ENCODE peak calls at places on chromosome 6, in ten cellular contexts. P is GM23338, N is HCT116, B is HepG2, T is sigmoid colon, R is breast epithelium, V is SK-N-SH, Z is prostate gland, G is suprapubic skin, F is stomach. Q is an unnamed sample.

GRCh38 chr6:73722318-73723060 is 26.5 kb downstream of the CD109 start:
- DNase-seq in P (no peak), N (no peak), B (no peak), T (no peak), R (no peak), V (no peak), Z (no peak), G (no peak), F (no peak), Q (no peak)

GRCh38 chr6:111113731-111114438 is 26.6 kb downstream of the SLC16A10 start:
- DNase-seq in P (peak), N (no peak), B (no peak), T (peak), R (no peak), V (peak), Z (no peak), G (peak), F (peak), Q (no peak)

GRCh38 chr6:53499094-53499493 is 45.8 kb downstream of the GCLC start:
- DNase-seq in P (no peak), N (no peak), B (no peak), T (no peak), R (no peak), V (no peak), Z (no peak), G (no peak), F (no peak), Q (no peak)

GRCh38 chr6:87182940-87183339 is 27.6 kb downstream of the ZNF292 start:
- DNase-seq in P (no peak), N (no peak), B (no peak), T (no peak), R (no peak), V (no peak), Z (no peak), G (no peak), F (no peak), Q (no peak)

GRCh38 chr6:145673504-145673903 is 61.8 kb downstream of the EPM2A start:
- DNase-seq in P (no peak), N (no peak), B (peak), T (peak), R (no peak), V (no peak), Z (no peak), G (no peak), F (no peak), Q (no peak)

GRCh38 chr6:38207371-38207770 is 387.8 kb downstream of the ZFAND3 start:
- DNase-seq in P (no peak), N (no peak), B (no peak), T (no peak), R (no peak), V (no peak), Z (no peak), G (no peak), F (no peak), Q (no peak)

GRCh38 chr6:11275598-11275997 is 43.1 kb upstream of the NEDD9 start:
- DNase-seq in P (no peak), N (no peak), B (peak), T (no peak), R (no peak), V (no peak), Z (no peak), G (no peak), F (no peak), Q (no peak)

GRCh38 chr6:63347599-63347998 is 27.8 kb upstream of the LGSN start:
- DNase-seq in P (no peak), N (peak), B (peak), T (no peak), R (no peak), V (no peak), Z (no peak), G (no peak), F (no peak), Q (no peak)

GRCh38 chr6:156963712-156964700 is 186.8 kb downstream of the ARID1B start:
- DNase-seq in P (no peak), N (no peak), B (peak), T (no peak), R (no peak), V (no peak), Z (no peak), G (no peak), F (no peak), Q (no peak)

GRCh38 chr6:42915737-42916136 is at the start of gene PTCRA:
- DNase-seq in P (no peak), N (no peak), B (no peak), T (no peak), R (no peak), V (no peak), Z (no peak), G (no peak), F (no peak), Q (no peak)

GRCh38 chr6:107815846-107816245 is 8.3 kb downstream of the SCML4 start:
- DNase-seq in P (no peak), N (no peak), B (no peak), T (no peak), R (no peak), V (no peak), Z (no peak), G (no peak), F (no peak), Q (no peak)

GRCh38 chr6:2817778-2818443 is 23.8 kb downstream of the SERPINB1 start:
- DNase-seq in P (no peak), N (no peak), B (no peak), T (no peak), R (no peak), V (no peak), Z (no peak), G (no peak), F (no peak), Q (no peak)

GRCh38 chr6:134161036-134161435 is 108.6 kb upstream of the SLC2A12 start:
- DNase-seq in P (peak), N (no peak), B (no peak), T (no peak), R (no peak), V (no peak), Z (no peak), G (no peak), F (no peak), Q (no peak)

GRCh38 chr6:132218063-132218696 is 183.1 kb downstream of the MOXD1 start:
- DNase-seq in P (peak), N (peak), B (peak), T (no peak), R (no peak), V (peak), Z (no peak), G (no peak), F (no peak), Q (no peak)

GRCh38 chr6:20186981-20187380 is 25.3 kb downstream of the MBOAT1 start:
- DNase-seq in P (no peak), N (no peak), B (no peak), T (no peak), R (no peak), V (no peak), Z (no peak), G (no peak), F (no peak), Q (no peak)

GRCh38 chr6:134437376-134437775 is 119.5 kb upstream of the SGK1 start:
- DNase-seq in P (no peak), N (no peak), B (no peak), T (no peak), R (no peak), V (no peak), Z (no peak), G (no peak), F (no peak), Q (peak)

GRCh38 chr6:149032318-149032598 is 285.3 kb upstream of the TAB2 start:
- DNase-seq in P (no peak), N (no peak), B (no peak), T (no peak), R (no peak), V (no peak), Z (no peak), G (no peak), F (no peak), Q (no peak)

GRCh38 chr6:30508890-30509736 is 19.8 kb downstream of the HLA-E start:
- DNase-seq in P (no peak), N (no peak), B (no peak), T (no peak), R (no peak), V (no peak), Z (no peak), G (no peak), F (no peak), Q (no peak)

GRCh38 chr6:131967948-131968347 is 16.8 kb upstream of the CCN2 start:
- DNase-seq in P (no peak), N (no peak), B (no peak), T (no peak), R (no peak), V (no peak), Z (no peak), G (no peak), F (no peak), Q (no peak)

GRCh38 chr6:7541175-7542064 is at the start of gene DSP:
- DNase-seq in P (peak), N (peak), B (peak), T (no peak), R (peak), V (peak), Z (peak), G (peak), F (peak), Q (peak)

DNA sequence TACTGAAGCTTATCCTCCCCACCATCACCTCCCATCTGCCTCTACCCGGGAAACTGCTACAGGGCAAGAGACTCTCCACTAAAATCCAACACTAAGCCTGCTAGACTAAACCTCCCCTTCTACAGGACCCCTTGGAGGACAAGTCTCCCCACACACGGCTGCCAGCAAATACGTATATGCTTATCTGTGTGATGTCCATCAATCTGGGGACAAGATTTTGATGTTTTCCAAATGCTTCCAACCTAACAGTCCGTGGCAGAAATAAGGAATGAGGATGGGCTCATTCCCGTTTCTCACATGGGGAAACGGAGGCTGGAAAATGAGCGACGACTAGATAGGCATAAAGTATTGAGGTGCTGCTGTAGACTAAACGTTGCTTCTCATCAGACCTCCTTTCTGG is 1.8 kb downstream of the KCNK5 start:
- DNase-seq in P (no peak), N (no peak), B (no peak), T (no peak), R (no peak), V (no peak), Z (no peak), G (no peak), F (no peak), Q (no peak)
- TF ChIP-seq POLR2AphosphoS5 in P (peak), N (no peak), B (no peak), T (no peak), R (no peak), V (no peak), Z (no peak), G (no peak), F (no peak), Q (no peak)

GRCh38 chr6:100657678-100658330 is 193.1 kb upstream of the SIM1 start:
- DNase-seq in P (no peak), N (no peak), B (no peak), T (no peak), R (no peak), V (no peak), Z (no peak), G (no peak), F (no peak), Q (no peak)
- TF ChIP-seq CTCF in P (peak), N (peak), B (peak), T (no peak), R (peak), V (peak), Z (peak), G (no peak), F (peak), Q (peak)

GRCh38 chr6:66848244-66848953 is 1141.4 kb upstream of the EYS start:
- DNase-seq in P (no peak), N (no peak), B (no peak), T (no peak), R (no peak), V (no peak), Z (no peak), G (no peak), F (no peak), Q (no peak)

GRCh38 chr6:66858196-66858595 is 1151.2 kb upstream of the EYS start:
- DNase-seq in P (no peak), N (no peak), B (no peak), T (no peak), R (no peak), V (no peak), Z (no peak), G (no peak), F (no peak), Q (no peak)

GRCh38 chr6:66849843-66850242 is 1142.8 kb upstream of the EYS start:
- DNase-seq in P (no peak), N (no peak), B (no peak), T (no peak), R (no peak), V (no peak), Z (no peak), G (no peak), F (no peak), Q (no peak)

GRCh38 chr6:66851930-66852329 is 1144.9 kb upstream of the EYS start:
- DNase-seq in P (no peak), N (no peak), B (no peak), T (no peak), R (no peak), V (no peak), Z (no peak), G (no peak), F (no peak), Q (no peak)

GRCh38 chr6:66854014-66854413 is 1147.0 kb upstream of the EYS start:
- DNase-seq in P (no peak), N (no peak), B (no peak), T (no peak), R (no peak), V (no peak), Z (no peak), G (no peak), F (no peak), Q (no peak)
- TF ChIP-seq POLR2AphosphoS5 in P (no peak), N (no peak), B (no peak), T (no peak), R (no peak), V (no peak), Z (no peak), G (no peak), F (no peak), Q (no peak)

DNA sequence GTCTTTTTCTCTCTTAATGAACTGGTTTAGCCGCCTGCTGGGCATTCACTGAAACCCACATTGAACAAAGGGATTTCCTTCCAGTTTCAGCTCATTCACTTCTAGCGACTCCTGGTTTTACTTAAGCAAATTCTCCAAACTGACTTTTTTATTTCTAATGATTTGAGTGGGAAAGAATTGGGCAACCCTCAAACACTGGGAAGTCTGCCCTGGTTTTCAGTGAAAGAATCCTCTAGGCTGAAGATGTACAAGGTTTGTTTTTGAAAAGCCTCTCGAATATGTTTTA is 45.5 kb downstream of the PLAGL1 start:
- DNase-seq in P (peak), N (no peak), B (no peak), T (no peak), R (no peak), V (no peak), Z (no peak), G (no peak), F (no peak), Q (no peak)
- TF ChIP-seq CTCF in P (peak), N (no peak), B (no peak), T (no peak), R (peak), V (no peak), Z (peak), G (peak), F (no peak), Q (peak)

DNA sequence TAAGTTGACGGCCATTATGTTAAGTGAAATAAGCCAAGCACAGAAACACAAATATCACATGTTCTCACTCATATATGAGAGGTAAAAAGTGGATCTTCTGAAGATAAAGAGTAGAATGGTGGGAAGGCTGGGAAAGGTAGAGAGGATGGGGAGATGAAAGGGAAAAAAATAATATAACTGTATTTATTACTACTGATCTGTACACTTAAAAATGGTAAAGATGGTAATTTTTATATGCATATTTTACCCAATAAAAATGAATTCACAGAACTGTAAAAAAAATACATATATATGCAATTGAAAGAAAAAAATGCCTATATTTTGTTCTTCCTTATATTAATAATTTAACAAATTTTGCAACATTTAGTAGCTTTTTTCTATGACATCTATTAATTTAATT is 694.4 kb upstream of the MARCKS start:
- DNase-seq in P (no peak), N (no peak), B (no peak), T (no peak), R (no peak), V (no peak), Z (no peak), G (no peak), F (no peak), Q (no peak)
- TF ChIP-seq POLR2AphosphoS5 in P (no peak), N (no peak), B (no peak), T (no peak), R (no peak), V (no peak), Z (no peak), G (no peak), F (no peak), Q (no peak)

GRCh38 chr6:164108092-164108491 is 693.6 kb downstream of the QKI start:
- DNase-seq in P (no peak), N (no peak), B (no peak), T (no peak), R (no peak), V (no peak), Z (no peak), G (no peak), F (no peak), Q (no peak)

GRCh38 chr6:164107297-164107995 is 692.9 kb downstream of the QKI start:
- DNase-seq in P (no peak), N (no peak), B (no peak), T (no peak), R (no peak), V (no peak), Z (no peak), G (no peak), F (no peak), Q (no peak)

GRCh38 chr6:164105705-164106104 is 691.2 kb downstream of the QKI start:
- DNase-seq in P (no peak), N (no peak), B (no peak), T (no peak), R (no peak), V (no peak), Z (no peak), G (no peak), F (no peak), Q (no peak)

GRCh38 chr6:164104432-164104831 is 689.9 kb downstream of the QKI start:
- DNase-seq in P (no peak), N (no peak), B (no peak), T (no peak), R (no peak), V (no peak), Z (no peak), G (no peak), F (no peak), Q (no peak)

GRCh38 chr6:164106345-164106769 is 691.8 kb downstream of the QKI start:
- DNase-seq in P (peak), N (no peak), B (peak), T (no peak), R (no peak), V (peak), Z (no peak), G (no peak), F (no peak), Q (no peak)
- TF ChIP-seq CTCF in P (peak), N (peak), B (peak), T (no peak), R (no peak), V (no peak), Z (no peak), G (no peak), F (no peak), Q (no peak)

GRCh38 chr6:62283359-62283758 is 2.7 kb downstream of the KHDRBS2 start:
- DNase-seq in P (no peak), N (no peak), B (no peak), T (no peak), R (no peak), V (no peak), Z (no peak), G (no peak), F (no peak), Q (no peak)
- TF ChIP-seq POLR2AphosphoS5 in P (no peak), N (no peak), B (no peak), T (no peak), R (no peak), V (no peak), Z (no peak), G (no peak), F (no peak), Q (no peak)

GRCh38 chr6:117477988-117478852 is 4.3 kb upstream of the DCBLD1 start:
- DNase-seq in P (peak), N (no peak), B (peak), T (no peak), R (no peak), V (no peak), Z (no peak), G (no peak), F (no peak), Q (peak)
- TF ChIP-seq CTCF in P (peak), N (peak), B (peak), T (no peak), R (no peak), V (peak), Z (no peak), G (no peak), F (no peak), Q (no peak)

GRCh38 chr6:16972535-16972934 is 129.3 kb upstream of the STMND1 start:
- DNase-seq in P (no peak), N (no peak), B (no peak), T (no peak), R (no peak), V (no peak), Z (no peak), G (no peak), F (no peak), Q (no peak)

GRCh38 chr6:16974729-16975359 is 127.0 kb upstream of the STMND1 start:
- DNase-seq in P (no peak), N (no peak), B (no peak), T (no peak), R (no peak), V (no peak), Z (no peak), G (no peak), F (no peak), Q (no peak)

GRCh38 chr6:16973545-16974386 is 128.1 kb upstream of the STMND1 start:
- DNase-seq in P (no peak), N (no peak), B (no peak), T (no peak), R (no peak), V (no peak), Z (no peak), G (no peak), F (no peak), Q (no peak)

GRCh38 chr6:16974387-16974673 is 127.5 kb upstream of the STMND1 start:
- DNase-seq in P (no peak), N (no peak), B (no peak), T (no peak), R (no peak), V (no peak), Z (no peak), G (no peak), F (no peak), Q (no peak)

GRCh38 chr6:16973071-16973470 is 128.8 kb upstream of the STMND1 start:
- DNase-seq in P (no peak), N (no peak), B (no peak), T (no peak), R (no peak), V (no peak), Z (no peak), G (no peak), F (no peak), Q (no peak)
- TF ChIP-seq POLR2AphosphoS5 in P (no peak), N (no peak), B (no peak), T (no peak), R (no peak), V (no peak), Z (no peak), G (no peak), F (no peak), Q (no peak)